ENCODE peak calls at places on chromosomes 3 and 15, in seven cellular contexts. B is psoas muscle, R is mesothelial cell of epicardium, K is glutamatergic neuron, J is HL-60, G is B cell, Z is sigmoid colon. Q is an unnamed sample.

GRCh38 chr3:146250449-146251382 is at the start of gene PLSCR4:
- DNase-seq in G (peak; percentile 4), J (no peak), Z (peak; percentile 88), B (peak; percentile 85), K (peak; percentile 48), R (peak; percentile 38), Q (peak; percentile 29)

GRCh38 chr3:196596355-196596754 is 27.9 kb downstream of the FBXO45 start:
- DNase-seq in R (no peak), K (no peak), G (no peak), B (no peak), Z (no peak), J (no peak), Q (no peak)

GRCh38 chr3:82939491-82940097 is 1178.1 kb upstream of the GBE1 start:
- DNase-seq in R (no peak), K (no peak), J (no peak), G (peak; percentile 2), Z (peak; percentile 40), B (peak; percentile 12), Q (no peak)

GRCh38 chr3:182692685-182693084 is 100.6 kb upstream of the ATP11B start:
- DNase-seq in B (no peak), R (no peak), J (peak; percentile 96), K (no peak), Z (no peak), G (no peak), Q (no peak)

GRCh38 chr3:128801779-128802369 is 75.9 kb downstream of the RAB7A start:
- DNase-seq in J (no peak), K (no peak), G (no peak), B (peak; percentile 75), Z (no peak), R (no peak), Q (no peak)

GRCh38 chr15:39084683-39085530 is 496.0 kb upstream of the THBS1 start:
- DNase-seq in R (no peak), B (no peak), Z (peak; percentile 81), G (no peak), J (peak; percentile 74), K (no peak), Q (no peak)

GRCh38 chr3:163132111-163132510 is 1635.5 kb downstream of the OTOL1 start:
- DNase-seq in G (no peak), K (no peak), Z (no peak), R (no peak), J (no peak), B (no peak), Q (no peak)

GRCh38 chr15:68637755-68638405 is 59.1 kb downstream of the CORO2B start:
- DNase-seq in G (no peak), R (no peak), Z (peak; percentile 91), J (no peak), K (no peak), B (peak; percentile 87), Q (no peak)

GRCh38 chr3:182784542-182784941 is 8.8 kb upstream of the ATP11B start:
- DNase-seq in Z (no peak), R (no peak), J (no peak), B (no peak), K (no peak), G (no peak), Q (no peak)

GRCh38 chr15:71341811-71342550 is 226.7 kb downstream of the THSD4 start:
- DNase-seq in K (no peak), G (no peak), Z (no peak), J (no peak), B (no peak), R (no peak), Q (no peak)

GRCh38 chr15:85639752-85640381 is 154.9 kb downstream of the KLHL25 start:
- DNase-seq in G (no peak), J (no peak), K (no peak), B (no peak), R (no peak), Z (no peak), Q (no peak)

GRCh38 chr3:70386043-70386442 is 73.6 kb upstream of the MDFIC2 start:
- DNase-seq in K (no peak), G (no peak), R (no peak), Z (no peak), J (no peak), B (no peak), Q (no peak)

GRCh38 chr3:127814325-127814781 is 8.0 kb downstream of the MGLL start:
- DNase-seq in B (no peak), K (no peak), J (no peak), G (no peak), Z (no peak), R (no peak), Q (no peak)

GRCh38 chr3:99394831-99395733 is 243.3 kb upstream of the COL8A1 start:
- DNase-seq in J (no peak), R (no peak), K (no peak), B (no peak), Z (no peak), G (no peak), Q (no peak)

GRCh38 chr15:23441204-23441603 is 5.8 kb downstream of the GOLGA6L2 start:
- DNase-seq in G (no peak), K (no peak), R (no peak), B (no peak), Z (no peak), J (no peak), Q (no peak)

GRCh38 chr3:72728958-72729467 is 119.2 kb downstream of the SHQ1 start:
- DNase-seq in J (no peak), G (no peak), Z (no peak), K (no peak), B (no peak), R (no peak), Q (no peak)

GRCh38 chr3:115667175-115668065 is 44.1 kb downstream of the GAP43 start:
- DNase-seq in J (no peak), Z (no peak), R (no peak), K (no peak), G (no peak), B (no peak), Q (no peak)

GRCh38 chr3:30607032-30607833 is 832 bp downstream of the TGFBR2 start:
- DNase-seq in K (peak; percentile 39), R (peak; percentile 21), J (peak; percentile 83), G (peak; percentile 88), B (peak; percentile 83), Z (peak; percentile 86), Q (peak; percentile 29)

GRCh38 chr3:30605005-30605404 is 1.4 kb upstream of the TGFBR2 start:
- DNase-seq in R (no peak), K (no peak), G (no peak), Z (no peak), J (no peak), B (no peak), Q (no peak)

GRCh38 chr3:30604566-30604965 is 1.8 kb upstream of the TGFBR2 start:
- DNase-seq in Z (no peak), R (no peak), G (no peak), J (peak; percentile 54), K (no peak), B (no peak), Q (no peak)

GRCh38 chr3:30605706-30606300 is 598 bp upstream of the TGFBR2 start:
- DNase-seq in J (no peak), K (no peak), G (no peak), R (no peak), Z (no peak), B (no peak), Q (no peak)

GRCh38 chr3:30606301-30607031 is at the start of gene TGFBR2:
- DNase-seq in G (peak; percentile 88), R (peak; percentile 50), Z (peak; percentile 99), J (peak; percentile 96), B (peak; percentile 97), K (peak; percentile 54), Q (peak; percentile 65)
- TF ChIP-seq CTCF in G (no peak), R (no peak), Z (no peak), J (no peak), B (peak; percentile 23), K (no peak), Q (peak; percentile 32)

DNA sequence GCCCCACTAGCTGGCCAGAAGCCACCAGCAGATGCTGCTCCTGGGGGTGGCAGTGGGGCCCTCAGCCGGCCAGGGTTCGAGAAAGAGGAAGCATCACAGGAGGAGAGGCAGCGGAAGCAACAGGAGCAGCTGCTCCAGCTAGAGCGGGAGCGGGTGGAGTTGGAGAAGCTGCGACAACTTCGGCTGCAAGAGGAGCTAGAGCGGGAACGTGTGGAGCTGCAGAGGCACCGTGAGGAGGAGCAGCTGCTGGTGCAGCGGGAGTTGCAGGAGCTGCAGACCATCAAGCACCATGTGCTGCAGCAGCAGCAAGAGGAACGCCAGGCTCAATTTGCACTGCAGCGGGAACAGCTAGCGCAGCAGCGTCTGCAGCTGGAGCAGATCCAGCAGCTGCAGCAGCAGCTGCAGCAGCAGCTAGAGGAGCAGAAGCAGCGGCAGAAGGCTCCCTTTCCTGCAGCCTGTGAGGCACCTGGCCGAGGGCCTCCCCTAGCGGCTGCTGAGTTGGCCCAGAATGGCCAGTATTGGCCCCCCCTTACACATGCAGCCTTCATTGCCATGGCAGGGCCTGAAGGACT is 17.5 kb upstream of the APEH start:
- DNase-seq in B (no peak), Z (no peak), G (no peak), J (peak; percentile 88), R (no peak), K (peak; percentile 31), Q (no peak)
- TF ChIP-seq CTCF in B (no peak), Z (no peak), G (no peak), J (no peak), R (no peak), K (no peak), Q (no peak)

DNA sequence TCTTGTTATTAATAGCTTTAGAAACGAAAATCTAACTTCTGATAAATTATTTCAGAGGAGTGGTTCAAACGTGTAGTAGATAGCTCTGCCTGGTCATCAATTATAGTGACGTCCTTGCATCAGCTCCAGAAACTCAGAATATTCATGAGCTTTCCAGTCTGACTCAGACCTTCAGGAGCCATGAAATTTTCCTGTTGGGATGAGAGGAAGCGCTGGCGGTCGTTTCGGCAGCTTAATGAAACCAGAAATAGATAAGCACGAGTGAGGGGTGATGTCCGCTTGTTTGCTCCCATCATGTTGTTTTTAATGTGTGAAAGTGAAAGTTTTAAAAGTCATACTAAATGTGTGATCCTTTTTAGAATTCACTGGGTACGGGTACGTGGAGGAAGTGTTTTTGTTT is 141.1 kb downstream of the PGPEP1L start:
- DNase-seq in R (no peak), Z (no peak), G (no peak), B (no peak), J (no peak), K (no peak), Q (no peak)
- TF ChIP-seq CTCF in R (no peak), Z (no peak), G (no peak), B (no peak), J (no peak), K (no peak), Q (no peak)

DNA sequence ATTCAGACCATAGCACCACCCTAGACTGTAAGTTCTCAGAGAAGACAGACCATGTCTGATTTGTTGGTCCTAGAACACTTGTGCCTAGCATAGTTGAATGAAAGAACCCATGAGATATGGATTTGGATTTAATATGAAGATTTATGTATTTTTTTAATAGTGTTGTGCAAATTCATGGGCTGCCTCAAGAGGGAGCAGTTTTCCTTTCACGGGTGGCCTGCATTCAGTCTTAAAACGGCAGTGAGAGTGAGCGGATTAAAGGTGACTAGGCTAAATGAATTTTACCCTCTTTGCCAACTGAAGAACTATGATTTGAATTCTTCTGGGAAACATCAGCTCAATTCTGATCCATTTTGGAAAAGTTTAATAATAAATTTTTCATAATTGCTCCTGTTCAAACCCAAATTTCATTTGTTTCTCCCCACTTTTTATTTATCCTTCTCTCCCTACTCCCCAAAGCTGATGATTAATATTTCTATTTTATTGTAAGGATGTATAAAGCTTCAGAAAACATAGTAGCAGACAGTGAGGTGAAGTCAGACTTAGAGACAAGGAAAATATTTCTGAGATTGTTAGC is 67.3 kb downstream of the MORC1 start:
- DNase-seq in K (peak; percentile 17), Z (no peak), G (peak; percentile 30), J (no peak), B (no peak), R (no peak), Q (no peak)
- TF ChIP-seq CTCF in K (peak; percentile 75), Z (no peak), G (peak; percentile 70), J (peak; percentile 61), B (peak; percentile 17), R (peak; percentile 48), Q (peak; percentile 68)

GRCh38 chr3:65927576-65927975 is 111.1 kb downstream of the MAGI1 start:
- DNase-seq in R (no peak), K (no peak), Z (no peak), G (no peak), B (no peak), J (no peak), Q (no peak)
- TF ChIP-seq CTCF in R (no peak), K (no peak), Z (no peak), G (no peak), B (no peak), J (no peak), Q (no peak)